ENCODE peak calls at places on chromosomes 3 and 15, in ten cellular contexts. E is activated CD8-positive, alpha-beta memory T cell treated with anti-CD3 and anti-CD28 coated beads, Interleukin-2, amount 10 ng/mL, durations not matched to agents 7 days and 5 days; D is left ventricle myocardium superior; X is activated T-cell treated with anti-CD3 and anti-CD28 coated beads, Interleukin-2, amount 50 U/mL, for 72 hours; Y is stimulated activated naive B cell treated with anti-CD40 and anti-IgM and Interleukin-4, amounts not matched to agents 10 μg/mL and 1 μg/mL and 100 μg/mL, for 72 hours; H is PC-3; B is RWPE2; G is left cardiac atrium; T is natural killer cell; O is naive thymus-derived CD8-positive, alpha-beta T cell. Z is an unnamed sample.

GRCh38 chr3:113532698-113533533 is 561 bp downstream of the SIDT1 start:
- ATAC-seq in E (peak; percentile 52), D (peak; percentile 69), X (peak; percentile 71), Y (peak; percentile 52), H (peak; percentile 14), B (peak; percentile 30), G (peak; percentile 72), T (peak; percentile 41), O (peak; percentile 58), Z (peak; percentile 36)

GRCh38 chr3:173584093-173584833 is 186.7 kb downstream of the NLGN1 start:
- ATAC-seq in E (no peak), D (peak; percentile 68), X (no peak), Y (no peak), H (no peak), B (no peak), G (peak; percentile 44), T (no peak), O (no peak), Z (no peak)

GRCh38 chr15:70788114-70789049 is 25.0 kb upstream of the UACA start:
- ATAC-seq in E (no peak), D (no peak), X (no peak), Y (no peak), H (peak; percentile 39), B (peak; percentile 38), G (no peak), T (no peak), O (no peak), Z (no peak)

GRCh38 chr15:90957105-90957790 is 2.6 kb downstream of the RCCD1 start:
- ATAC-seq in E (no peak), D (peak; percentile 18), X (no peak), Y (no peak), H (peak; percentile 16), B (peak; percentile 5), G (peak; percentile 11), T (no peak), O (no peak), Z (peak; percentile 3)

GRCh38 chr3:61733866-61734265 is 172.5 kb downstream of the PTPRG start:
- ATAC-seq in E (no peak), D (peak; percentile 54), X (no peak), Y (no peak), H (no peak), B (no peak), G (no peak), T (no peak), O (no peak), Z (no peak)

GRCh38 chr3:33174711-33175409 is 43.8 kb downstream of the SUSD5 start:
- ATAC-seq in E (no peak), D (no peak), X (no peak), Y (no peak), H (no peak), B (no peak), G (no peak), T (no peak), O (no peak), Z (no peak)

GRCh38 chr3:107062787-107063186 is 314.5 kb upstream of the CCDC54 start:
- ATAC-seq in E (no peak), D (no peak), X (no peak), Y (no peak), H (no peak), B (no peak), G (no peak), T (no peak), O (no peak), Z (no peak)

GRCh38 chr3:11665331-11665730 is 21.6 kb upstream of the VGLL4 start:
- ATAC-seq in E (no peak), D (no peak), X (no peak), Y (no peak), H (no peak), B (no peak), G (no peak), T (no peak), O (no peak), Z (peak; percentile 54)

GRCh38 chr15:73951591-73951990 is 25.3 kb downstream of the LOXL1 start:
- ATAC-seq in E (no peak), D (peak; percentile 1), X (no peak), Y (no peak), H (no peak), B (no peak), G (peak; percentile 0), T (no peak), O (no peak), Z (no peak)

GRCh38 chr15:25799906-25800700 is 63.0 kb downstream of the ATP10A start:
- ATAC-seq in E (no peak), D (no peak), X (no peak), Y (no peak), H (no peak), B (no peak), G (no peak), T (peak; percentile 31), O (peak; percentile 63), Z (no peak)

GRCh38 chr3:54427501-54427900 is 305.1 kb downstream of the CACNA2D3 start:
- ATAC-seq in E (no peak), D (no peak), X (no peak), Y (no peak), H (no peak), B (no peak), G (no peak), T (no peak), O (no peak), Z (peak; percentile 45)

GRCh38 chr15:35383511-35383910 is 162.5 kb downstream of the DPH6 start:
- ATAC-seq in E (no peak), D (no peak), X (no peak), Y (no peak), H (no peak), B (no peak), G (no peak), T (no peak), O (no peak), Z (no peak)

GRCh38 chr15:85003593-85004312 is 22.1 kb downstream of the PDE8A start:
- ATAC-seq in E (no peak), D (no peak), X (no peak), Y (peak; percentile 78), H (no peak), B (no peak), G (no peak), T (no peak), O (no peak), Z (no peak)

GRCh38 chr3:155232605-155233004 is 60.9 kb downstream of the STRIT1 start:
- ATAC-seq in E (no peak), D (peak; percentile 95), X (no peak), Y (no peak), H (peak; percentile 95), B (peak; percentile 84), G (peak; percentile 78), T (no peak), O (no peak), Z (peak; percentile 75)

GRCh38 chr3:36380171-36381031 is at the start of gene STAC:
- ATAC-seq in E (peak; percentile 60), D (peak; percentile 40), X (peak; percentile 65), Y (peak; percentile 47), H (peak; percentile 94), B (peak; percentile 85), G (peak; percentile 57), T (peak; percentile 29), O (no peak), Z (peak; percentile 61)

GRCh38 chr3:6177417-6177816 is 683.5 kb upstream of the GRM7 start:
- ATAC-seq in E (no peak), D (no peak), X (no peak), Y (no peak), H (no peak), B (no peak), G (no peak), T (no peak), O (no peak), Z (no peak)

GRCh38 chr15:45604321-45604720 is 17.1 kb downstream of the BLOC1S6 start:
- ATAC-seq in E (no peak), D (no peak), X (no peak), Y (peak; percentile 31), H (no peak), B (no peak), G (no peak), T (no peak), O (no peak), Z (no peak)

GRCh38 chr3:171453175-171453868 is 6.9 kb downstream of the TNIK start:
- ATAC-seq in E (no peak), D (no peak), X (no peak), Y (no peak), H (no peak), B (no peak), G (no peak), T (no peak), O (no peak), Z (no peak)

GRCh38 chr15:34366271-34367043 is 539 bp downstream of the LPCAT4 start:
- ATAC-seq in E (peak; percentile 11), D (peak; percentile 72), X (peak; percentile 10), Y (peak; percentile 15), H (peak; percentile 52), B (peak; percentile 71), G (peak; percentile 66), T (peak; percentile 0), O (peak; percentile 1), Z (peak; percentile 64)

GRCh38 chr15:86121568-86121967 is 41.9 kb downstream of the AGBL1 start:
- ATAC-seq in E (no peak), D (no peak), X (no peak), Y (no peak), H (no peak), B (no peak), G (no peak), T (no peak), O (no peak), Z (peak; percentile 45)

GRCh38 chr3:100693225-100693624 is 16.1 kb upstream of the TFG start:
- ATAC-seq in E (no peak), D (no peak), X (no peak), Y (no peak), H (no peak), B (no peak), G (no peak), T (no peak), O (no peak), Z (no peak)

GRCh38 chr15:101488300-101489164 is 975 bp downstream of the PCSK6 start:
- ATAC-seq in E (no peak), D (no peak), X (no peak), Y (no peak), H (no peak), B (no peak), G (no peak), T (no peak), O (no peak), Z (no peak)

GRCh38 chr3:188947401-188947982 is 224.3 kb upstream of the TPRG1 start:
- ATAC-seq in E (peak; percentile 27), D (peak; percentile 87), X (no peak), Y (peak; percentile 35), H (peak; percentile 75), B (peak; percentile 67), G (peak; percentile 87), T (peak; percentile 26), O (peak; percentile 29), Z (peak; percentile 84)

GRCh38 chr15:77742127-77742526 is 109.4 kb upstream of the LINGO1 start:
- ATAC-seq in E (no peak), D (no peak), X (no peak), Y (no peak), H (no peak), B (peak; percentile 4), G (no peak), T (no peak), O (no peak), Z (no peak)

GRCh38 chr3:27714692-27715453 is 7.2 kb downstream of the EOMES start:
- ATAC-seq in E (peak; percentile 13), D (no peak), X (peak; percentile 20), Y (no peak), H (peak; percentile 27), B (no peak), G (no peak), T (no peak), O (peak; percentile 20), Z (peak; percentile 65)

GRCh38 chr15:80404057-80404718 is at the start of gene ARNT2:
- ATAC-seq in E (no peak), D (peak; percentile 85), X (peak; percentile 41), Y (peak; percentile 53), H (peak; percentile 45), B (peak; percentile 55), G (peak; percentile 80), T (no peak), O (no peak), Z (peak; percentile 48)

GRCh38 chr3:169644750-169645149 is 18.8 kb downstream of the MECOM start:
- ATAC-seq in E (no peak), D (no peak), X (no peak), Y (no peak), H (no peak), B (no peak), G (no peak), T (no peak), O (no peak), Z (no peak)

GRCh38 chr15:71294636-71295241 is 179.5 kb downstream of the THSD4 start:
- ATAC-seq in E (no peak), D (no peak), X (no peak), Y (no peak), H (peak; percentile 51), B (peak; percentile 56), G (no peak), T (no peak), O (no peak), Z (no peak)